ENCODE peak calls at places on chromosome 2, in six cellular contexts. M is AG04450, A is GM23338, Z is neuronal stem cell, F is endothelial cell of umbilical vein, J is sigmoid colon. R is an unnamed sample.

GRCh38 chr2:218898109-218898878 is 17.6 kb downstream of the WNT10A start:
- DNase-seq in M (no peak), A (peak), Z (peak), F (peak), J (peak), R (no peak)

GRCh38 chr2:161115605-161116097 is 44.6 kb upstream of the TANK start:
- DNase-seq in M (no peak), A (no peak), Z (no peak), F (no peak), J (no peak), R (no peak)

GRCh38 chr2:199977984-199978415 is 22.6 kb downstream of the MAIP1 start:
- DNase-seq in M (no peak), A (no peak), Z (no peak), F (peak), J (no peak), R (no peak)

GRCh38 chr2:11663427-11663826 is 6.6 kb downstream of the NTSR2 start:
- DNase-seq in M (no peak), A (no peak), Z (no peak), F (no peak), J (no peak), R (no peak)

GRCh38 chr2:99877963-99878362 is 264.4 kb downstream of the AFF3 start:
- DNase-seq in M (no peak), A (no peak), Z (no peak), F (no peak), J (no peak), R (no peak)

GRCh38 chr2:11495844-11496271 is 29.9 kb upstream of the E2F6 start:
- DNase-seq in M (no peak), A (peak), Z (no peak), F (no peak), J (no peak), R (no peak)

GRCh38 chr2:12177052-12177994 is 430.9 kb downstream of the LPIN1 start:
- DNase-seq in M (no peak), A (no peak), Z (no peak), F (peak), J (peak), R (no peak)

GRCh38 chr2:217823626-217824025 is 179.2 kb downstream of the TNS1 start:
- DNase-seq in M (no peak), A (no peak), Z (no peak), F (no peak), J (no peak), R (no peak)

GRCh38 chr2:239581352-239581901 is 180.6 kb upstream of the HDAC4 start:
- DNase-seq in M (no peak), A (no peak), Z (no peak), F (no peak), J (peak), R (no peak)

GRCh38 chr2:113268621-113269360 is 9.9 kb downstream of the PAX8 start:
- DNase-seq in M (no peak), A (no peak), Z (no peak), F (no peak), J (no peak), R (no peak)

GRCh38 chr2:123913266-123913810 is 111.7 kb upstream of the CNTNAP5 start:
- DNase-seq in M (no peak), A (no peak), Z (no peak), F (no peak), J (no peak), R (no peak)

GRCh38 chr2:45654250-45654649 is 2.8 kb downstream of the PRKCE start:
- DNase-seq in M (no peak), A (no peak), Z (no peak), F (no peak), J (no peak), R (no peak)

GRCh38 chr2:193806088-193806774 is 1611.5 kb upstream of the TMEFF2 start:
- DNase-seq in M (no peak), A (no peak), Z (no peak), F (no peak), J (no peak), R (no peak)

GRCh38 chr2:10534514-10535250 is 86.6 kb upstream of the ODC1 start:
- DNase-seq in M (no peak), A (no peak), Z (no peak), F (no peak), J (peak), R (no peak)

GRCh38 chr2:48144777-48145176 is 238.5 kb upstream of the FBXO11 start:
- DNase-seq in M (no peak), A (no peak), Z (no peak), F (peak), J (no peak), R (no peak)

GRCh38 chr2:229909090-229909489 is 12.7 kb downstream of the TRIP12 start:
- DNase-seq in M (no peak), A (no peak), Z (no peak), F (no peak), J (no peak), R (no peak)

GRCh38 chr2:212646698-212647097 is 108.1 kb upstream of the ERBB4 start:
- DNase-seq in M (peak), A (no peak), Z (no peak), F (no peak), J (no peak), R (no peak)

GRCh38 chr2:173231465-173231864 is 123.2 kb upstream of the CDCA7 start:
- DNase-seq in M (no peak), A (no peak), Z (no peak), F (no peak), J (no peak), R (no peak)

GRCh38 chr2:177295479-177295878 is 31.0 kb upstream of the NFE2L2 start:
- DNase-seq in M (peak), A (no peak), Z (no peak), F (peak), J (no peak), R (no peak)

GRCh38 chr2:100184055-100184737 is 41.8 kb upstream of the AFF3 start:
- DNase-seq in M (no peak), A (no peak), Z (no peak), F (no peak), J (no peak), R (no peak)

GRCh38 chr2:9074930-9075329 is 71.4 kb upstream of the MBOAT2 start:
- DNase-seq in M (no peak), A (peak), Z (no peak), F (no peak), J (no peak), R (peak)

GRCh38 chr2:26561376-26561775 is 79.8 kb downstream of the CIB4 start:
- DNase-seq in M (no peak), A (no peak), Z (no peak), F (no peak), J (peak), R (no peak)

GRCh38 chr2:9263388-9263787 is 56.8 kb downstream of the ASAP2 start:
- DNase-seq in M (no peak), A (no peak), Z (no peak), F (peak), J (no peak), R (no peak)

GRCh38 chr2:229154381-229154780 is 116.7 kb downstream of the PID1 start:
- DNase-seq in M (no peak), A (no peak), Z (no peak), F (no peak), J (no peak), R (no peak)

GRCh38 chr2:95329891-95330822 is 33.0 kb downstream of the KCNIP3 start:
- DNase-seq in M (no peak), A (no peak), Z (no peak), F (no peak), J (no peak), R (no peak)

GRCh38 chr2:18828296-18828695 is 238.9 kb upstream of the NT5C1B start:
- DNase-seq in M (no peak), A (no peak), Z (no peak), F (no peak), J (no peak), R (no peak)

GRCh38 chr2:189613650-189614420 is 33.2 kb upstream of the SLC40A1 start:
- DNase-seq in M (peak), A (no peak), Z (no peak), F (peak), J (no peak), R (no peak)

GRCh38 chr2:242001853-242002252 is 132.3 kb downstream of the RTP5 start:
- DNase-seq in M (no peak), A (no peak), Z (no peak), F (no peak), J (no peak), R (no peak)

GRCh38 chr2:42048318-42049251 is 764 bp downstream of the PKDCC start:
- DNase-seq in M (no peak), A (peak), Z (no peak), F (peak), J (peak), R (no peak)

GRCh38 chr2:31534636-31535035 is 46.1 kb downstream of the SRD5A2 start:
- DNase-seq in M (no peak), A (no peak), Z (no peak), F (no peak), J (no peak), R (no peak)

GRCh38 chr2:48315847-48316194 is 214.1 kb upstream of the STON1 start:
- DNase-seq in M (no peak), A (peak), Z (peak), F (peak), J (no peak), R (no peak)

GRCh38 chr2:226515344-226516055 is 284.1 kb downstream of the IRS1 start:
- DNase-seq in M (peak), A (no peak), Z (no peak), F (no peak), J (no peak), R (no peak)

GRCh38 chr2:180196419-180196977 is 189.4 kb upstream of the CWC22 start:
- DNase-seq in M (no peak), A (peak), Z (no peak), F (no peak), J (no peak), R (no peak)

GRCh38 chr2:117359266-117359970 is 455.1 kb upstream of the DDX18 start:
- DNase-seq in M (no peak), A (peak), Z (no peak), F (no peak), J (no peak), R (no peak)

GRCh38 chr2:54631755-54632154 is 91.7 kb upstream of the EML6 start:
- DNase-seq in M (no peak), A (no peak), Z (no peak), F (no peak), J (no peak), R (no peak)

GRCh38 chr2:54629914-54630609 is 93.4 kb upstream of the EML6 start:
- DNase-seq in M (no peak), A (no peak), Z (no peak), F (no peak), J (no peak), R (no peak)

GRCh38 chr2:54629390-54629789 is 94.1 kb upstream of the EML6 start:
- DNase-seq in M (no peak), A (no peak), Z (no peak), F (no peak), J (no peak), R (no peak)

GRCh38 chr2:54628957-54629356 is 94.5 kb upstream of the EML6 start:
- DNase-seq in M (no peak), A (no peak), Z (no peak), F (no peak), J (no peak), R (no peak)

DNA sequence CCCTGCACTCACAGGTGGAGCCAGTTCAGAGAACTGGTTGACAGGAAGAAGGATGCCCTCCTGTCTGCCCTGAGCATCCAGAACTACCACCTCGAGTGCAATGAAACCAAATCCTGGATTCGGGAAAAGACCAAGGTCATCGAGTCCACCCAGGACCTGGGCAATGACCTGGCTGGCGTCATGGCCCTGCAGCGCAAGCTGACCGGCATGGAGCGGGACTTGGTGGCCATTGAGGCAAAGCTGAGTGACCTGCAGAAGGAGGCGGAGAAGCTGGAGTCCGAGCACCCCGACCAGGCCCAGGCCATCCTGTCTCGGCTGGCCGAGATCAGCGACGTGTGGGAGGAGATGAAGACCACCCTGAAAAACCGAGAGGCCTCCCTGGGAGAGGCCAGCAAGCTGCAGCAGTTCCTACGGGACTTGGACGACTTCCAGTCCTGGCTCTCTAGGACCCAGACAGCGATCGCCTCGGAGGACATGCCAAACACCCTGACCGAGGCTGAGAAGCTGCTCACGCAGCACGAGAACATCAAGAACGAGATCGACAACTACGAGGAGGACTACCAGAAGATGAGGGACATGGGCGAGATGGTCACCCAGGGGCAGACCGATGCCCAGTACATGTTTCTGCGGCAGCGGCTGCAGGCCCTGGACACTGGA is 92.5 kb upstream of the EML6 start:
- DNase-seq in M (no peak), A (no peak), Z (no peak), F (no peak), J (no peak), R (no peak)
- H3K27ac ChIP-seq in M (no peak), A (no peak), Z (no peak), F (no peak), J (peak), R (no peak)

GRCh38 chr2:73267008-73267407 is 17.3 kb downstream of the FBXO41 start:
- DNase-seq in M (no peak), A (no peak), Z (no peak), F (no peak), J (no peak), R (no peak)

GRCh38 chr2:73265298-73266060 is 18.8 kb downstream of the FBXO41 start:
- DNase-seq in M (no peak), A (no peak), Z (no peak), F (no peak), J (no peak), R (no peak)

GRCh38 chr2:73264783-73265182 is 19.5 kb downstream of the FBXO41 start:
- DNase-seq in M (no peak), A (no peak), Z (no peak), F (no peak), J (no peak), R (no peak)

GRCh38 chr2:73264332-73264606 is 20.0 kb downstream of the FBXO41 start:
- DNase-seq in M (no peak), A (no peak), Z (no peak), F (no peak), J (no peak), R (no peak)

DNA sequence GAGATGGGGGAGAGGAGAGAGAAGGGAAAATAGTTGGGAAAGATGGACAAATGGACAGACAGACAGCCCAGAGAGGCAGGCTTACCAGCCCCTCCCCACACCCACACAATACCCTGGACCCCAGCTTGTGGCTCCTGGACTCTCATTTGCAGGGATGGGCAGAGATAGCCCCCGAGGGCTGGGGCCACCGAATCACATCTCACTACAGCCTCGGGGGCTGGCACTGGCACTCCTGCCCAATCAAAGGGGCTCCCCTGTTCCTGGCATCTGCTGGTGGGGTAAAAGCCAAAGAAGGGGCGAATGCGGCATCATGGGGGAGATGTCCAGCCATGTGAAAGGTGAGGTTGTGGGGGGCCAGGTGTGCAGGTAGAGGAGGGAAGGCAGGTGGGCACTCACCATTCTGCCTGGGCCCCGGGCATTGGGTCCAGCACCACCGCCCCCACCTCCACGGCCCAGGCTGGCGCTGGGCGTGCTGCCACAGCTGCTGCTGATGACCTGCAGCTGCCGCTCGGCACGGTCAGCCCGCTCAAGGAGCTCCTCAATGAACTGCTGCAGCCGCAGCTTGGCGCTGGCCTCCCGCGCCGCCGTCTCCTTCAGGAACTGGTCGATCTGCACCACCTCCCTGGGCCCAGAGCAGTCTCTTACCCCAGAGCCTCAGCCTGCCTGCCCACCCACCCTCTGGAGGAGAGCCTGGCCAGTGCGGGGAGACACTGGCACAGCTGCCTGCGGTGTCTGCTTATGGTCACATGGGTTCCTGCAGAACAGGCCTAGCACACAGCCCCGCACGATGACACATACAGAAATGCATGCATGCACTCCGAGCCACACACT is 18.0 kb downstream of the FBXO41 start:
- DNase-seq in M (no peak), A (no peak), Z (no peak), F (no peak), J (no peak), R (no peak)
- H3K27ac ChIP-seq in M (no peak), A (no peak), Z (no peak), F (no peak), J (no peak), R (no peak)

GRCh38 chr2:72963423-72964145 is 46.3 kb downstream of the EMX1 start:
- DNase-seq in M (no peak), A (peak), Z (no peak), F (peak), J (no peak), R (peak)
- H3K27ac ChIP-seq in M (no peak), A (peak), Z (no peak), F (no peak), J (no peak), R (no peak)

GRCh38 chr2:65026640-65027464 is 29.4 kb upstream of the CEP68 start:
- DNase-seq in M (no peak), A (no peak), Z (no peak), F (no peak), J (no peak), R (no peak)
- H3K27ac ChIP-seq in M (no peak), A (no peak), Z (no peak), F (no peak), J (no peak), R (no peak)

GRCh38 chr2:64367868-64368267 is 86.1 kb upstream of the LGALSL start:
- DNase-seq in M (no peak), A (no peak), Z (no peak), F (no peak), J (no peak), R (no peak)

GRCh38 chr2:64371727-64372126 is 82.2 kb upstream of the LGALSL start:
- DNase-seq in M (no peak), A (no peak), Z (no peak), F (no peak), J (no peak), R (no peak)

GRCh38 chr2:64369706-64370105 is 84.3 kb upstream of the LGALSL start:
- DNase-seq in M (no peak), A (no peak), Z (no peak), F (no peak), J (no peak), R (no peak)

GRCh38 chr2:64363848-64364247 is 90.1 kb upstream of the LGALSL start:
- DNase-seq in M (no peak), A (peak), Z (no peak), F (no peak), J (no peak), R (no peak)

DNA sequence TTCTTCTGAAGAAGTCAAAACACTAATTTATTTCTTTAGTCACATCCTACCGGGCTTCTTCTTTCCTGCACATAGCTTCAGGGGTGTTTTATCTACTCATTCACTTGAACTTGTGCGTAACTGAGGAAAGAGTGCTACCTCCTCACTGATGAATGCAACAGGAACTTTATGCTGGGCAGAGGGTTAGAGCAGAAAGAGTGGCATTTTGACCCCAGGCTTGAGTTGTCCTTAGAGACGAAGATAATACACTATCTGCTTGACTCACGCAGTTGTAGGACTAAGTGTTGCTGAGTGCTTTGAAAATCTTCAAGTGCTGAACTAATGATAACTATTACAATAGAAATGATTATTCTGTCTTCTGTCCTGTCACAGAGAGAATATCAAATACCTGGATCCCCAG is 86.5 kb upstream of the LGALSL start:
- DNase-seq in M (no peak), A (no peak), Z (no peak), F (no peak), J (no peak), R (no peak)
- H3K27ac ChIP-seq in M (no peak), A (no peak), Z (no peak), F (no peak), J (no peak), R (no peak)